ENCODE peak calls at places on chromosomes 2 and 18, in ten cellular contexts. J, P, T, E, I, L, C, U, Q and Y are unnamed samples.
A peak's percentile ranks its signal among the peaks of the same experiment; 100 is the strongest.

GRCh38 chr2:201414099-201415023 is 36.9 kb downstream of the TRAK2 start:
- DNase-seq in J (no peak), P (peak; percentile 9), T (no peak), E (no peak), I (no peak), L (no peak), C (no peak), U (no peak), Q (no peak), Y (peak; percentile 42)

GRCh38 chr18:11993264-11993916 is 12.1 kb downstream of the IMPA2 start:
- DNase-seq in J (no peak), P (no peak), T (no peak), E (no peak), I (peak; percentile 48), L (no peak), C (no peak), U (no peak), Q (no peak), Y (no peak)

GRCh38 chr2:8587920-8588830 is 93.7 kb upstream of the ID2 start:
- DNase-seq in J (no peak), P (no peak), T (no peak), E (no peak), I (no peak), L (peak; percentile 63), C (no peak), U (no peak), Q (no peak), Y (no peak)

GRCh38 chr2:186925514-186925913 is 76.5 kb upstream of the ZSWIM2 start:
- DNase-seq in J (no peak), P (no peak), T (no peak), E (no peak), I (no peak), L (no peak), C (no peak), U (no peak), Q (no peak), Y (no peak)

GRCh38 chr2:168814046-168814445 is 11.6 kb downstream of the NOSTRIN start:
- DNase-seq in J (no peak), P (no peak), T (no peak), E (no peak), I (no peak), L (no peak), C (no peak), U (no peak), Q (peak; percentile 81), Y (no peak)

GRCh38 chr2:112143150-112143549 is 5.0 kb downstream of the FBLN7 start:
- DNase-seq in J (no peak), P (no peak), T (no peak), E (no peak), I (no peak), L (peak; percentile 12), C (no peak), U (no peak), Q (no peak), Y (no peak)

GRCh38 chr2:9418746-9419145 is 4.6 kb downstream of the ITGB1BP1 start:
- DNase-seq in J (no peak), P (no peak), T (no peak), E (no peak), I (no peak), L (no peak), C (no peak), U (no peak), Q (no peak), Y (no peak)

GRCh38 chr2:38244306-38244705 is 132.8 kb downstream of the ATL2 start:
- DNase-seq in J (no peak), P (no peak), T (no peak), E (no peak), I (no peak), L (no peak), C (no peak), U (no peak), Q (no peak), Y (no peak)

GRCh38 chr18:56799756-56800155 is 148.6 kb downstream of the WDR7 start:
- DNase-seq in J (no peak), P (no peak), T (no peak), E (no peak), I (no peak), L (no peak), C (no peak), U (no peak), Q (peak; percentile 33), Y (no peak)

GRCh38 chr2:132253496-132254305 is 91.9 kb upstream of the ANKRD30BL start:
- DNase-seq in J (no peak), P (no peak), T (no peak), E (no peak), I (no peak), L (no peak), C (no peak), U (no peak), Q (no peak), Y (peak; percentile 11)

GRCh38 chr2:230575640-230576324 is 136.9 kb upstream of the CAB39 start:
- DNase-seq in J (no peak), P (no peak), T (peak; percentile 8), E (no peak), I (no peak), L (peak; percentile 87), C (peak; percentile 50), U (no peak), Q (no peak), Y (no peak)

GRCh38 chr2:172087780-172088244 is 2.5 kb downstream of the DLX1 start:
- DNase-seq in J (no peak), P (no peak), T (no peak), E (no peak), I (no peak), L (peak; percentile 36), C (no peak), U (no peak), Q (no peak), Y (peak; percentile 28)